ENCODE peak calls at places on chromosomes 1 and 21, in ten cellular contexts. One of them, this sample, is unnamed.

GRCh38 chr1:19942088-19942487 is 18.7 kb upstream of the PLA2G2E start:
- DNase-seq in hepatic stellate cell: no peak
- DNase-seq in NCI-H2081: no peak
- DNase-seq in amniotic stem cell: no peak
- DNase-seq in mucosa of gallbladder: no peak
- DNase-seq in astrocyte of the cerebellum: no peak
- DNase-seq in heart left ventricle: no peak
- DNase-seq in HL-60: no peak
- DNase-seq in left cardiac atrium: no peak
- DNase-seq in head of caudate nucleus: no peak
- DNase-seq in this sample: no peak

GRCh38 chr1:167043752-167044488 is 46.3 kb downstream of the GPA33 start:
- DNase-seq in left cardiac atrium: peak
- DNase-seq in NCI-H2081: peak
- DNase-seq in amniotic stem cell: no peak
- DNase-seq in hepatic stellate cell: no peak
- DNase-seq in HL-60: peak
- DNase-seq in astrocyte of the cerebellum: peak
- DNase-seq in mucosa of gallbladder: peak
- DNase-seq in head of caudate nucleus: peak
- DNase-seq in heart left ventricle: peak
- DNase-seq in this sample: peak

GRCh38 chr1:242147096-242147976 is 148.4 kb upstream of the MAP1LC3C start:
- DNase-seq in amniotic stem cell: no peak
- DNase-seq in heart left ventricle: no peak
- DNase-seq in mucosa of gallbladder: no peak
- DNase-seq in left cardiac atrium: no peak
- DNase-seq in head of caudate nucleus: no peak
- DNase-seq in NCI-H2081: no peak
- DNase-seq in hepatic stellate cell: no peak
- DNase-seq in astrocyte of the cerebellum: peak
- DNase-seq in HL-60: peak
- DNase-seq in this sample: no peak

GRCh38 chr1:200248541-200248940 is 161.3 kb downstream of the ZNF281 start:
- DNase-seq in HL-60: no peak
- DNase-seq in hepatic stellate cell: no peak
- DNase-seq in left cardiac atrium: no peak
- DNase-seq in astrocyte of the cerebellum: no peak
- DNase-seq in head of caudate nucleus: no peak
- DNase-seq in NCI-H2081: no peak
- DNase-seq in heart left ventricle: no peak
- DNase-seq in amniotic stem cell: no peak
- DNase-seq in mucosa of gallbladder: no peak
- DNase-seq in this sample: no peak

GRCh38 chr21:25330266-25330665 is 277.0 kb downstream of the MRPL39 start:
- DNase-seq in left cardiac atrium: no peak
- DNase-seq in HL-60: no peak
- DNase-seq in mucosa of gallbladder: no peak
- DNase-seq in NCI-H2081: no peak
- DNase-seq in astrocyte of the cerebellum: peak
- DNase-seq in amniotic stem cell: no peak
- DNase-seq in heart left ventricle: no peak
- DNase-seq in hepatic stellate cell: no peak
- DNase-seq in head of caudate nucleus: no peak
- DNase-seq in this sample: no peak

GRCh38 chr1:166391677-166392076 is 224.9 kb upstream of the FAM78B start:
- DNase-seq in heart left ventricle: no peak
- DNase-seq in HL-60: no peak
- DNase-seq in hepatic stellate cell: no peak
- DNase-seq in mucosa of gallbladder: no peak
- DNase-seq in astrocyte of the cerebellum: no peak
- DNase-seq in amniotic stem cell: no peak
- DNase-seq in NCI-H2081: no peak
- DNase-seq in left cardiac atrium: no peak
- DNase-seq in head of caudate nucleus: no peak
- DNase-seq in this sample: no peak

GRCh38 chr1:81834921-81835698 is 34.4 kb downstream of the ADGRL2 start:
- DNase-seq in astrocyte of the cerebellum: peak
- DNase-seq in mucosa of gallbladder: no peak
- DNase-seq in head of caudate nucleus: no peak
- DNase-seq in NCI-H2081: no peak
- DNase-seq in HL-60: no peak
- DNase-seq in amniotic stem cell: no peak
- DNase-seq in hepatic stellate cell: no peak
- DNase-seq in heart left ventricle: peak
- DNase-seq in left cardiac atrium: peak
- DNase-seq in this sample: no peak

GRCh38 chr1:25430073-25430665 is 528 bp upstream of the MACO1 start:
- DNase-seq in hepatic stellate cell: peak
- DNase-seq in heart left ventricle: peak
- DNase-seq in NCI-H2081: peak
- DNase-seq in mucosa of gallbladder: peak
- DNase-seq in astrocyte of the cerebellum: no peak
- DNase-seq in HL-60: peak
- DNase-seq in head of caudate nucleus: peak
- DNase-seq in left cardiac atrium: peak
- DNase-seq in amniotic stem cell: peak
- DNase-seq in this sample: peak

GRCh38 chr1:214551436-214552173 is at the start of gene PTPN14:
- DNase-seq in HL-60: no peak
- DNase-seq in hepatic stellate cell: peak
- DNase-seq in astrocyte of the cerebellum: peak
- DNase-seq in head of caudate nucleus: peak
- DNase-seq in amniotic stem cell: peak
- DNase-seq in mucosa of gallbladder: peak
- DNase-seq in heart left ventricle: peak
- DNase-seq in left cardiac atrium: peak
- DNase-seq in NCI-H2081: peak
- DNase-seq in this sample: peak

GRCh38 chr21:42317826-42318746 is 2.9 kb upstream of the TFF3 start:
- DNase-seq in NCI-H2081: peak
- DNase-seq in left cardiac atrium: no peak
- DNase-seq in HL-60: no peak
- DNase-seq in amniotic stem cell: no peak
- DNase-seq in astrocyte of the cerebellum: no peak
- DNase-seq in hepatic stellate cell: no peak
- DNase-seq in mucosa of gallbladder: no peak
- DNase-seq in heart left ventricle: no peak
- DNase-seq in head of caudate nucleus: no peak
- DNase-seq in this sample: no peak

GRCh38 chr1:86067626-86068025 is 88.9 kb downstream of the COL24A1 start:
- DNase-seq in HL-60: no peak
- DNase-seq in left cardiac atrium: no peak
- DNase-seq in astrocyte of the cerebellum: no peak
- DNase-seq in NCI-H2081: no peak
- DNase-seq in mucosa of gallbladder: no peak
- DNase-seq in hepatic stellate cell: no peak
- DNase-seq in head of caudate nucleus: no peak
- DNase-seq in amniotic stem cell: no peak
- DNase-seq in heart left ventricle: no peak
- DNase-seq in this sample: no peak

GRCh38 chr1:246602194-246602593 is 35.9 kb downstream of the CNST start:
- DNase-seq in HL-60: no peak
- DNase-seq in astrocyte of the cerebellum: peak
- DNase-seq in head of caudate nucleus: no peak
- DNase-seq in left cardiac atrium: no peak
- DNase-seq in amniotic stem cell: no peak
- DNase-seq in heart left ventricle: no peak
- DNase-seq in hepatic stellate cell: no peak
- DNase-seq in NCI-H2081: no peak
- DNase-seq in mucosa of gallbladder: no peak
- DNase-seq in this sample: peak

This sample was measured in DMS 273 treated with DMSO at 0.1 percent for 48 hours.